ENCODE peak calls at places on chromosomes 16 and 17, in six cellular contexts. A, V, P, Z, M and S are unnamed samples.

GRCh38 chr16:49635591-49636581 is 220.0 kb downstream of the ZNF423 start:
- DNase-seq in A (no peak), V (no peak), P (no peak), Z (no peak), M (no peak), S (no peak)

GRCh38 chr17:83062818-83063671 is 16.4 kb upstream of the METRNL start:
- DNase-seq in A (no peak), V (no peak), P (no peak), Z (no peak), M (no peak), S (no peak)

GRCh38 chr17:65931246-65932149 is 260.4 kb downstream of the CEP112 start:
- DNase-seq in A (no peak), V (no peak), P (peak), Z (no peak), M (no peak), S (no peak)

GRCh38 chr17:50345443-50346312 is at the start of gene XYLT2:
- DNase-seq in A (peak), V (peak), P (peak), Z (peak), M (peak), S (peak)

GRCh38 chr16:27287051-27287811 is 18.7 kb upstream of the NSMCE1 start:
- DNase-seq in A (no peak), V (no peak), P (peak), Z (peak), M (no peak), S (no peak)

GRCh38 chr16:25257956-25258855 is 561 bp upstream of the ZKSCAN2 start:
- DNase-seq in A (peak), V (peak), P (peak), Z (peak), M (peak), S (peak)

GRCh38 chr16:85785927-85786326 is 13.4 kb downstream of the EMC8 start:
- DNase-seq in A (no peak), V (no peak), P (peak), Z (no peak), M (no peak), S (no peak)

GRCh38 chr17:43611230-43611969 is 50.3 kb downstream of the MEOX1 start:
- DNase-seq in A (no peak), V (no peak), P (no peak), Z (no peak), M (no peak), S (no peak)

GRCh38 chr16:29662729-29663019 is 373 bp upstream of the SPN start:
- DNase-seq in A (peak), V (peak), P (no peak), Z (no peak), M (no peak), S (no peak)

GRCh38 chr16:85006639-85007038 is 4.7 kb downstream of the ZDHHC7 start:
- DNase-seq in A (no peak), V (no peak), P (peak), Z (no peak), M (no peak), S (no peak)

GRCh38 chr17:29369831-29370735 is 20.1 kb upstream of the TAOK1 start:
- DNase-seq in A (peak), V (peak), P (peak), Z (peak), M (peak), S (no peak)

GRCh38 chr17:81802048-81802758 is 1.7 kb upstream of the GCGR start:
- DNase-seq in A (no peak), V (no peak), P (no peak), Z (no peak), M (no peak), S (no peak)

GRCh38 chr16:47732806-47733150 is 271.6 kb downstream of the PHKB start:
- DNase-seq in A (no peak), V (peak), P (peak), Z (peak), M (no peak), S (peak)

GRCh38 chr17:29674270-29674669 is 51.6 kb upstream of the CORO6 start:
- DNase-seq in A (no peak), V (no peak), P (no peak), Z (no peak), M (no peak), S (no peak)

GRCh38 chr17:4678448-4679026 is 25.4 kb downstream of the PELP1 start:
- DNase-seq in A (no peak), V (peak), P (peak), Z (peak), M (no peak), S (no peak)

GRCh38 chr17:2054262-2054739 is 602 bp upstream of the HIC1 start:
- DNase-seq in A (no peak), V (peak), P (peak), Z (peak), M (peak), S (no peak)

GRCh38 chr16:54938351-54939346 is 8.0 kb downstream of the IRX5 start:
- DNase-seq in A (no peak), V (no peak), P (no peak), Z (no peak), M (peak), S (no peak)

GRCh38 chr16:88569614-88569984 is 604 bp upstream of the ZC3H18 start:
- DNase-seq in A (no peak), V (peak), P (no peak), Z (peak), M (no peak), S (no peak)

GRCh38 chr17:55356440-55357328 is 65.0 kb downstream of the MMD start:
- DNase-seq in A (peak), V (peak), P (peak), Z (peak), M (peak), S (peak)

GRCh38 chr17:77451271-77451893 is 310.6 kb downstream of the SEC14L1 start:
- DNase-seq in A (peak), V (peak), P (peak), Z (peak), M (peak), S (peak)

GRCh38 chr17:72614871-72615626 is 477.4 kb downstream of the SLC39A11 start:
- DNase-seq in A (no peak), V (no peak), P (peak), Z (peak), M (no peak), S (no peak)

GRCh38 chr16:24643489-24643888 is 86.0 kb upstream of the TNRC6A start:
- DNase-seq in A (no peak), V (no peak), P (no peak), Z (no peak), M (peak), S (no peak)

GRCh38 chr17:55152236-55152635 is 112.5 kb upstream of the HLF start:
- DNase-seq in A (no peak), V (no peak), P (peak), Z (peak), M (no peak), S (no peak)

GRCh38 chr17:6913608-6914443 is 82.0 kb upstream of the ALOX12 start:
- DNase-seq in A (peak), V (peak), P (peak), Z (peak), M (peak), S (peak)

GRCh38 chr17:18251204-18251603 is 7.3 kb downstream of the FLII start:
- DNase-seq in A (no peak), V (no peak), P (no peak), Z (no peak), M (no peak), S (no peak)

GRCh38 chr16:70018254-70018653 is 67.1 kb downstream of the CLEC18A start:
- DNase-seq in A (peak), V (peak), P (peak), Z (peak), M (peak), S (no peak)

GRCh38 chr17:72126575-72127486 is 6.0 kb downstream of the SOX9 start:
- DNase-seq in A (no peak), V (no peak), P (peak), Z (peak), M (no peak), S (no peak)

GRCh38 chr17:76872221-76872873 is 4.1 kb downstream of the MGAT5B start:
- DNase-seq in A (no peak), V (peak), P (peak), Z (peak), M (peak), S (peak)

GRCh38 chr17:57507828-57508227 is 237.3 kb downstream of the CCDC182 start:
- DNase-seq in A (no peak), V (no peak), P (no peak), Z (no peak), M (no peak), S (no peak)

GRCh38 chr16:57732011-57732410 is 3.6 kb upstream of the KATNB1 start:
- DNase-seq in A (no peak), V (no peak), P (peak), Z (peak), M (no peak), S (no peak)

GRCh38 chr17:2849327-2849670 is 53.1 kb downstream of the RAP1GAP2 start:
- DNase-seq in A (no peak), V (no peak), P (no peak), Z (no peak), M (no peak), S (no peak)

GRCh38 chr16:24478401-24478800 is 61.0 kb upstream of the RBBP6 start:
- DNase-seq in A (no peak), V (no peak), P (no peak), Z (no peak), M (peak), S (no peak)

GRCh38 chr17:38871247-38871991 is 1.6 kb downstream of the LASP1 start:
- DNase-seq in A (peak), V (peak), P (peak), Z (peak), M (peak), S (no peak)

GRCh38 chr16:18800674-18801196 is 614 bp downstream of the ARL6IP1 start:
- DNase-seq in A (no peak), V (no peak), P (peak), Z (peak), M (no peak), S (no peak)

GRCh38 chr17:67441052-67441738 is 64.1 kb downstream of the PITPNC1 start:
- DNase-seq in A (peak), V (peak), P (peak), Z (peak), M (peak), S (no peak)

GRCh38 chr17:51455931-51456330 is 195.6 kb downstream of the UTP18 start:
- DNase-seq in A (no peak), V (no peak), P (no peak), Z (no peak), M (no peak), S (no peak)